ENCODE peak calls at places on chromosomes 16 and 17, in six cellular contexts. A is hippocampal formation, N is AG08395, W is RWPE1, Q is epithelial cell of prostate, Z is transverse colon. T is an unnamed sample.
A peak's percentile ranks its signal among the peaks of the same experiment; 100 is the strongest.

GRCh38 chr17:2081564-2081963 is 26.7 kb downstream of the HIC1 start:
- DNase-seq in A (no peak), N (peak; percentile 56), W (peak; percentile 63), Q (no peak), Z (no peak), T (no peak)

GRCh38 chr16:59865071-59865671 is 1131.1 kb upstream of the GOT2 start:
- DNase-seq in A (no peak), N (no peak), W (no peak), Q (no peak), Z (no peak), T (no peak)

GRCh38 chr17:55377885-55378284 is 43.8 kb downstream of the MMD start:
- DNase-seq in A (no peak), N (no peak), W (no peak), Q (no peak), Z (no peak), T (no peak)

GRCh38 chr16:47777191-47777590 is 316.1 kb downstream of the PHKB start:
- DNase-seq in A (no peak), N (peak; percentile 12), W (no peak), Q (peak; percentile 20), Z (no peak), T (no peak)

GRCh38 chr17:27038676-27039075 is 255.2 kb upstream of the WSB1 start:
- DNase-seq in A (no peak), N (no peak), W (no peak), Q (no peak), Z (no peak), T (peak; percentile 50)

GRCh38 chr16:280991-281659 is 734 bp downstream of the ARHGDIG start:
- DNase-seq in A (no peak), N (no peak), W (no peak), Q (no peak), Z (no peak), T (no peak)

GRCh38 chr17:28599311-28600184 is 723 bp upstream of the SPAG5 start:
- DNase-seq in A (no peak), N (peak; percentile 85), W (peak; percentile 59), Q (peak; percentile 68), Z (peak; percentile 76), T (peak; percentile 70)

GRCh38 chr16:70804153-70804728 is 3.3 kb upstream of the VAC14 start:
- DNase-seq in A (no peak), N (peak; percentile 52), W (peak; percentile 68), Q (peak; percentile 44), Z (no peak), T (no peak)

GRCh38 chr17:17514361-17514992 is 18.3 kb upstream of the RASD1 start:
- DNase-seq in A (no peak), N (no peak), W (no peak), Q (no peak), Z (no peak), T (no peak)

GRCh38 chr17:36641331-36641876 is 40.0 kb downstream of the MRM1 start:
- DNase-seq in A (no peak), N (no peak), W (no peak), Q (no peak), Z (no peak), T (no peak)

GRCh38 chr17:80372456-80372855 is 42.5 kb upstream of the ENDOV start:
- DNase-seq in A (no peak), N (no peak), W (no peak), Q (no peak), Z (no peak), T (no peak)

GRCh38 chr17:45256114-45256966 is 5.6 kb downstream of the SPATA32 start:
- DNase-seq in A (no peak), N (no peak), W (no peak), Q (no peak), Z (no peak), T (no peak)

GRCh38 chr16:67115649-67116048 is 5.9 kb downstream of the PHAF1 start:
- DNase-seq in A (no peak), N (peak; percentile 95), W (peak; percentile 71), Q (peak; percentile 66), Z (no peak), T (no peak)

GRCh38 chr17:2837147-2837561 is 40.9 kb downstream of the RAP1GAP2 start:
- DNase-seq in A (no peak), N (no peak), W (no peak), Q (no peak), Z (no peak), T (no peak)

GRCh38 chr17:73826181-73826871 is 182.1 kb upstream of the SDK2 start:
- DNase-seq in A (no peak), N (no peak), W (no peak), Q (no peak), Z (no peak), T (no peak)

GRCh38 chr16:1862394-1862793 is 9.6 kb downstream of the MEIOB start:
- DNase-seq in A (no peak), N (no peak), W (no peak), Q (no peak), Z (no peak), T (no peak)

GRCh38 chr16:87541004-87541881 is 48.4 kb upstream of the ZCCHC14 start:
- DNase-seq in A (no peak), N (peak; percentile 91), W (no peak), Q (no peak), Z (peak; percentile 33), T (peak; percentile 50)

GRCh38 chr17:76556759-76557367 is 17.0 kb downstream of the PRCD start:
- DNase-seq in A (no peak), N (no peak), W (no peak), Q (no peak), Z (peak; percentile 36), T (no peak)

GRCh38 chr16:4687946-4688673 is 5.3 kb upstream of the NUDT16L1 start:
- DNase-seq in A (no peak), N (no peak), W (no peak), Q (no peak), Z (no peak), T (no peak)

GRCh38 chr16:57514891-57515600 is 21.3 kb downstream of the CCDC102A start:
- DNase-seq in A (no peak), N (no peak), W (no peak), Q (no peak), Z (no peak), T (no peak)

GRCh38 chr16:87231911-87232310 is 85.3 kb downstream of the C16orf95 start:
- DNase-seq in A (no peak), N (no peak), W (no peak), Q (no peak), Z (no peak), T (no peak)

GRCh38 chr16:67268136-67268579 is 11.2 kb upstream of the PLEKHG4 start:
- DNase-seq in A (no peak), N (peak; percentile 88), W (no peak), Q (no peak), Z (no peak), T (no peak)

GRCh38 chr17:9522074-9522473 is 53.5 kb downstream of the STX8 start:
- DNase-seq in A (peak; percentile 13), N (peak; percentile 65), W (peak; percentile 34), Q (no peak), Z (no peak), T (peak; percentile 28)

GRCh38 chr17:77068915-77069314 is 71.9 kb upstream of the SEC14L1 start:
- DNase-seq in A (no peak), N (no peak), W (peak; percentile 80), Q (peak; percentile 29), Z (no peak), T (no peak)

GRCh38 chr17:53336281-53336680 is 486.4 kb upstream of the KIF2B start:
- DNase-seq in A (no peak), N (no peak), W (peak; percentile 5), Q (no peak), Z (no peak), T (no peak)

GRCh38 chr17:74211929-74212261 is 1.5 kb upstream of the TTYH2 start:
- DNase-seq in A (no peak), N (no peak), W (no peak), Q (no peak), Z (no peak), T (no peak)

GRCh38 chr17:72603346-72604242 is 482.8 kb downstream of the SOX9 start:
- DNase-seq in A (no peak), N (no peak), W (no peak), Q (no peak), Z (no peak), T (no peak)

T was measured in NCI-H524.